ENCODE peak calls at places on chromosomes 7 and 10, in eight cellular contexts. I, H, O, B, C, Z, E and P are unnamed samples. For H3K4me1, the result is how much of the 10 kb centered on the place peaks cover.

GRCh38 chr10:121539757-121540156 is 58.5 kb downstream of the FGFR2 start:
- DNase-seq in C (no peak), H (no peak), O (no peak), B (no peak), I (no peak), Z (no peak), E (no peak), P (no peak)

GRCh38 chr10:114401195-114401741 is 3.0 kb downstream of the AFAP1L2 start:
- DNase-seq in O (peak), E (no peak), Z (no peak), I (peak), C (peak), H (no peak), B (peak), P (peak)

GRCh38 chr10:110355181-110355831 is 50.6 kb upstream of the SMNDC1 start:
- DNase-seq in C (no peak), I (no peak), O (no peak), H (no peak), B (no peak), E (no peak), Z (peak), P (no peak)

GRCh38 chr7:103660455-103661371 is 214.7 kb upstream of the SLC26A5 start:
- DNase-seq in Z (no peak), B (peak), E (no peak), H (no peak), C (no peak), I (no peak), O (no peak), P (no peak)

GRCh38 chr7:22849158-22849557 is 26.5 kb upstream of the TOMM7 start:
- DNase-seq in C (no peak), E (no peak), B (no peak), O (no peak), Z (no peak), I (no peak), H (no peak), P (no peak)

GRCh38 chr10:24207781-24208611 is 942 bp upstream of the KIAA1217 start:
- DNase-seq in H (no peak), O (peak), C (no peak), I (peak), B (peak), E (peak), Z (no peak), P (peak)

GRCh38 chr10:71838264-71839211 is 12.5 kb downstream of the PSAP start:
- DNase-seq in C (no peak), B (peak), H (no peak), E (no peak), O (no peak), I (no peak), Z (no peak), P (no peak)

GRCh38 chr10:48779077-48779476 is 94.4 kb downstream of the WDFY4 start:
- DNase-seq in O (no peak), Z (no peak), E (no peak), B (no peak), I (no peak), C (no peak), H (no peak), P (no peak)

GRCh38 chr10:14131261-14131960 is 199.3 kb downstream of the FRMD4A start:
- DNase-seq in H (no peak), C (no peak), B (no peak), O (no peak), I (no peak), Z (no peak), E (no peak), P (no peak)

GRCh38 chr7:135964254-135964653 is 12.9 kb downstream of the MTPN start:
- DNase-seq in Z (no peak), C (no peak), B (peak), O (no peak), H (no peak), I (no peak), E (no peak), P (no peak)

GRCh38 chr10:111117528-111118277 is 40.9 kb downstream of the ADRA2A start:
- DNase-seq in E (no peak), I (no peak), O (no peak), C (no peak), B (no peak), Z (no peak), H (no peak), P (no peak)

GRCh38 chr7:28587211-28587610 is 174.9 kb downstream of the CREB5 start:
- DNase-seq in C (no peak), E (no peak), Z (no peak), O (no peak), H (no peak), I (no peak), B (peak), P (no peak)

GRCh38 chr7:91064938-91065337 is 199.3 kb upstream of the FZD1 start:
- DNase-seq in E (no peak), H (no peak), O (no peak), Z (no peak), B (peak), C (no peak), I (no peak), P (no peak)

GRCh38 chr10:86073199-86073977 is 293.2 kb downstream of the GRID1 start:
- DNase-seq in O (peak), H (no peak), Z (peak), E (no peak), I (no peak), B (no peak), C (no peak), P (no peak)

GRCh38 chr7:24911213-24911603 is 68.8 kb downstream of the OSBPL3 start:
- DNase-seq in I (no peak), H (no peak), Z (no peak), C (no peak), B (peak), O (no peak), E (no peak), P (no peak)
- H3K4me1 ChIP-seq in I (under half), H (under half), Z (under half), C (under half), B (under half), O (under half), E (under half), P (under half)

DNA sequence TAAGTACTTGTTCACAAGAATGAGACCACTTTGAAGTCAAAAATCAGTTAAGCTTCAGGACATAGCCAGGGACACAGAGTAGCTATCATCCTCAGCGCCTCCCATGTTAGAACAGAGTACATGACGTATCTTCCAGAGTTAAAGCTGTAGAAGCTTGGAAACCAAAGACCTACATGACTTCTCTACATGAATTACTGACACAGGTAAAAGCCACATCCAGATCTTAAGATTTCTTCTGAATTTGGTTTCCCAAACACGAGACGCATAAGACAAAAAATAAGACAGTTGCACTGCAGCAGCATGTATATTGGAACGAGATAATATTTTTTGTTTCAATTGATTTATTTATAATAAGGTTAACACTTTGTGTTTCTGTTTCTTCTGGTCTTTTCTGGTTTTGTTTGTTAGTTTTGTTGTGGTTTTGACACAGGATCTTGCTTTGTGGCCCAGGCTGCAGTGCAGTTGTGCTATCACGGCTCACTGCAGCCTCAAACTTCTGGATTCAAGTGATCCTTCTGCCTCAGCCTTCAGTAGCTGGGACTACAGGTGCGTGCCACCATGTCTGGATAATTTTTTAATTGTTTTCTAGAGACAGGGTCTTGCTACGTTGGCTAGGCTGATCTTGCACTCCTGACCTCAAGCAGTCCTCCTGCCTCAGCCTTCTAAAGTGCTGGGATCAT is 10.2 kb upstream of the EPC1 start:
- DNase-seq in Z (no peak), H (no peak), B (no peak), I (no peak), C (no peak), O (no peak), E (no peak), P (no peak)
- H3K4me3 ChIP-seq in Z (no peak), H (no peak), B (no peak), I (no peak), C (no peak), O (no peak), E (no peak), P (no peak)

GRCh38 chr10:62083413-62083794 is 181.9 kb downstream of the ARID5B start:
- DNase-seq in B (peak), H (no peak), O (no peak), Z (no peak), I (no peak), E (no peak), C (no peak), P (no peak)
- H3K4me1 ChIP-seq in B (under half), H (under half), O (under half), Z (under half), I (half or more), E (under half), C (half or more), P (under half)

GRCh38 chr10:22476601-22477364 is 131.5 kb downstream of the SPAG6 start:
- DNase-seq in I (no peak), O (no peak), H (no peak), Z (no peak), C (no peak), E (peak), B (no peak), P (no peak)
- H3K4me3 ChIP-seq in I (peak), O (peak), H (no peak), Z (peak), C (no peak), E (peak), B (peak), P (no peak)

DNA sequence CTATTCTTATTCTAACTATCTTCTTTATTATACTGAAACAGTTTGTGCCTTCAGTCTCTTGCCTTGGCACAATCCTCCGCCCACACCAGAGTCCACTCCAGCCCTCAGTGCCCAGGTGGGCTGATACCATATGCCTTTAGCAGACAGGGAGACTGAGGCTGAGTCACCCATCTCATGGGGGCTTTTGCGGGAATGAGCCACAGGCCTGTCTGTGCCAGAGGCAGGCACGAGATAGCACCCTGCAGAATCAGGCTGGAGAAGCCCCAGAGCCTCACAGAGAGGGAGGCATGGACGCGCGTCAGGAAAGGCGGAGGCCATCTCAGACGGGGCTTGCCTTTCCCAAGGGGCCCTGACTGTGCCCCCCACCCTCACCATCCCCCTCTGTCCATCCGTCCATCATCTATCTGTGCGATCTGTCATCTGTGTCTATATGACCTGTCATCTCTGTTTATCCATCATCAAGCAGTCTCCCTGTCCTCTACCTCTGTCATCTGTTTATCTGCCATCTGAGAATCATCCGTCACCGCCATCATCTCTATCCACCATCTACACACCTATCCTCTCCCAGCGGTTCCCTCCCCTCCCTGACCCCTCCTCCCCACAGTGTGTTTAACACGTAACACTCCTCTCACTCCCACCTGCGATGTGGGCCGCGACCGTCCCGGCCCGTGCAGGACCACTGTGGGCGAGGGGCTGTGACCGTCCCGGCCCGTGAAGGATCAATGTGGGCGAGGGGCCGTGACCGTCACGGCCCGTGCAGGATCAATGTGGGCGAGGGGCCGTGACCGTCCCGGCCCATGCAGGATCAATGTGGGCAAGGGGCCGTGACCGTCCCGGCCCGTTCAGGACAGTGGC is 7.3 kb upstream of the ADAP1 start:
- DNase-seq in Z (peak), I (peak), E (no peak), H (peak), C (no peak), B (no peak), O (no peak), P (no peak)
- H3K4me1 ChIP-seq in Z (under half), I (under half), E (under half), H (under half), C (under half), B (under half), O (under half), P (under half)

DNA sequence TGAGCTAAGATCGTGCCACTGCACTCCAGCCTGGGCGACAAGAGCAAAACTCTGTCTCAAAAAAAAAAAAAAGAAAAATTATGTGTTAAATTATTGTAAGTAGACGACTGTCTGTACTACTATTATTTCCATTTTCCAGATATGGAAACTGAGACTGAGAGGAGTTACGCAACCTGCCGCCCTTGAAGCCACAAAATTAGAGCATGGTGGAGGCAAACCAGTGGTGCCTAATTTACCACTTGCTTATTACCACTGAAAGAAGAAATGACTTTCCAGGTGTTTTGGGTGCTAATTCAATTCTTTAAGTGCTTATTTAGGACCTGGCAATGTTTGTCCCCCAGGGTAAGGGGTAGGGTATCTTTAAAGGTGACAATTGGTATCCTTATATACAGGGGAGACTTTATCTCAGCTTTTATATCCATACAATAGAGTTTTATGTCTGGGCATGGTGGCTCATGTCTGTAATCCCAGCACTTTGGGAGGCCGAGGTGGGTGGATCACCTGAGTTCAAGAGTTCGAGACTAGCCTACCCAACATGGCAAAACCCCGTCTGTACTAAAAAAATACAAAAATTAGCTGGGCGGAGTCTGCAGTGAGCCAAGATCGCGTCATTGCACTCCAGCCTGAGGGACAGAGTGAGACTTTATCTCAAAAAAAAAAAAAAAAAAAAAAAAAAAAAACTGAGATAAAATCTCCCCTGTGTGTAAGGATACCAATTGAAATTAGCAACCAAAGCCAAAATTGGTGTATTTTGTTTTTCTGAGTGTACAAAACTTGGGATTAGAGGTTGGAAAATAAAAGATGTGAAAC is 16.6 kb upstream of the CAMK1D start:
- DNase-seq in C (no peak), O (no peak), E (no peak), I (no peak), Z (no peak), H (no peak), B (peak), P (no peak)
- H3K4me3 ChIP-seq in C (peak), O (no peak), E (no peak), I (no peak), Z (no peak), H (no peak), B (peak), P (no peak)

GRCh38 chr10:2246747-2247146 is 509.4 kb upstream of the ADARB2 start:
- DNase-seq in O (no peak), E (no peak), B (no peak), C (no peak), I (no peak), Z (no peak), H (no peak), P (no peak)

GRCh38 chr10:2244476-2244875 is 507.2 kb upstream of the ADARB2 start:
- DNase-seq in E (no peak), B (no peak), O (no peak), H (no peak), C (no peak), I (no peak), Z (no peak), P (no peak)

GRCh38 chr10:2245580-2245979 is 508.3 kb upstream of the ADARB2 start:
- DNase-seq in B (no peak), O (no peak), I (no peak), C (no peak), Z (no peak), E (no peak), H (no peak), P (no peak)
- H3K4me1 ChIP-seq in B (under half), O (under half), I (under half), C (under half), Z (under half), E (under half), H (under half), P (under half)

GRCh38 chr7:94602181-94602580 is 53.8 kb downstream of the SGCE start:
- DNase-seq in E (no peak), B (no peak), O (no peak), Z (no peak), C (no peak), H (no peak), I (no peak), P (no peak)

GRCh38 chr7:94600267-94600666 is 55.7 kb downstream of the SGCE start:
- DNase-seq in C (no peak), B (no peak), Z (no peak), E (no peak), O (no peak), H (no peak), I (no peak), P (no peak)

DNA sequence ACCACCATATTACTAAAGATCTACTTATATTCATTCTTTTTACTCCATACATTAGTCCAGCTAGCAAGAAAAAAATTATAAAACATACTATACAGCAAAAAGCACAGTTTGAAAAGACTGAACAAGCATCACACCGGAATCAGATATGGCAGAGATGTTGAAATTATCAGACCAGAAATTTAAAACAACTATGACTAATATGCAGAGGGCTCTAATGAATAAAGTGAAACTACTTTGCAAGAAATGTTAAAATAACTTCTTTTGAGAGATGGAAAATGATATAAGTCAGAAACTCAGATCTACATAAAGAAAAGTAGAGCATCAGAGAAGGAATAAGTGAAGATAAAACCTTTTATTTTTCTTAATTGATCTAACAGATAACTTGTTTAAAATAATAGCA is 50.9 kb downstream of the SGCE start:
- DNase-seq in B (no peak), E (no peak), I (no peak), O (no peak), Z (no peak), C (no peak), H (no peak), P (no peak)
- H3K4me3 ChIP-seq in B (no peak), E (no peak), I (no peak), O (no peak), Z (no peak), C (no peak), H (no peak), P (no peak)

GRCh38 chr7:1105189-1105588 is 17.3 kb downstream of the GPER1 start:
- DNase-seq in Z (peak), E (no peak), O (no peak), B (no peak), C (no peak), H (peak), I (no peak), P (peak)

GRCh38 chr7:1106063-1106782 is 18.3 kb downstream of the GPER1 start:
- DNase-seq in Z (peak), H (peak), I (no peak), E (no peak), C (no peak), O (no peak), B (no peak), P (no peak)

GRCh38 chr7:1104514-1105179 is 16.7 kb downstream of the GPER1 start:
- DNase-seq in O (no peak), H (peak), I (no peak), Z (no peak), B (no peak), E (no peak), C (no peak), P (no peak)

GRCh38 chr7:1108264-1108920 is 20.5 kb downstream of the GPER1 start:
- DNase-seq in E (no peak), I (no peak), B (no peak), Z (peak), C (no peak), O (no peak), H (peak), P (no peak)

GRCh38 chr7:1106783-1107421 is 19.0 kb downstream of the GPER1 start:
- DNase-seq in C (no peak), I (no peak), O (no peak), Z (peak), E (no peak), B (no peak), H (peak), P (no peak)
- H3K4me1 ChIP-seq in C (under half), I (under half), O (under half), Z (under half), E (under half), B (under half), H (under half), P (under half)